ENCODE peak calls at places on chromosomes 13 and 19, in six cellular contexts. X is Peyer's patch, Y is stomach, O is breast epithelium, A is GM12878, N is A549. G is an unnamed sample.
A peak's percentile ranks its signal among the peaks of the same experiment; 100 is the strongest.

GRCh38 chr19:3547301-3547731 is 8.3 kb downstream of the TEKTIP1 start:
- DNase-seq in Y (no peak), A (no peak), N (no peak), X (no peak), O (no peak), G (peak; percentile 54)

GRCh38 chr13:51451134-51451466 is 1.7 kb downstream of the INTS6 start:
- DNase-seq in X (peak; percentile 43), Y (no peak), O (no peak), N (no peak), A (no peak), G (no peak)

GRCh38 chr13:101845501-101846012 is 393.1 kb downstream of the ITGBL1 start:
- DNase-seq in Y (no peak), N (no peak), O (no peak), A (no peak), X (no peak), G (no peak)

GRCh38 chr13:106466691-106467405 is 68.6 kb downstream of the EFNB2 start:
- DNase-seq in X (no peak), Y (no peak), A (no peak), O (no peak), N (no peak), G (no peak)

GRCh38 chr19:35757231-35757748 is 461 bp upstream of the HSPB6 start:
- DNase-seq in A (no peak), O (peak; percentile 72), X (peak; percentile 78), Y (peak; percentile 49), N (no peak), G (peak; percentile 83)

GRCh38 chr13:24038405-24038804 is 122.1 kb upstream of the SPATA13 start:
- DNase-seq in A (no peak), X (peak; percentile 55), O (no peak), Y (no peak), N (no peak), G (no peak)

GRCh38 chr19:50383307-50383851 is 768 bp upstream of the POLD1 start:
- DNase-seq in N (no peak), A (no peak), O (peak; percentile 32), Y (no peak), X (no peak), G (no peak)

GRCh38 chr19:33261511-33262192 is 36.0 kb upstream of the SLC7A10 start:
- DNase-seq in O (no peak), N (no peak), X (no peak), Y (no peak), A (no peak), G (no peak)

GRCh38 chr13:46389985-46390384 is 2.9 kb upstream of the RUBCNL start:
- DNase-seq in X (peak; percentile 79), O (peak; percentile 60), Y (no peak), N (no peak), A (peak; percentile 79), G (no peak)

GRCh38 chr19:4866595-4867424 is 657 bp downstream of the PLIN3 start:
- DNase-seq in X (peak; percentile 82), A (no peak), N (no peak), O (peak; percentile 47), Y (peak; percentile 68), G (peak; percentile 47)

GRCh38 chr19:4868286-4868834 is 893 bp upstream of the PLIN3 start:
- DNase-seq in O (no peak), X (no peak), N (no peak), A (no peak), Y (no peak), G (no peak)

GRCh38 chr19:4870025-4870700 is 2.7 kb upstream of the PLIN3 start:
- DNase-seq in X (peak; percentile 81), O (no peak), A (no peak), Y (peak; percentile 42), N (peak; percentile 93), G (no peak)

GRCh38 chr19:4871711-4872110 is 4.2 kb upstream of the PLIN3 start:
- DNase-seq in A (no peak), X (no peak), O (no peak), Y (no peak), N (no peak), G (no peak)

DNA sequence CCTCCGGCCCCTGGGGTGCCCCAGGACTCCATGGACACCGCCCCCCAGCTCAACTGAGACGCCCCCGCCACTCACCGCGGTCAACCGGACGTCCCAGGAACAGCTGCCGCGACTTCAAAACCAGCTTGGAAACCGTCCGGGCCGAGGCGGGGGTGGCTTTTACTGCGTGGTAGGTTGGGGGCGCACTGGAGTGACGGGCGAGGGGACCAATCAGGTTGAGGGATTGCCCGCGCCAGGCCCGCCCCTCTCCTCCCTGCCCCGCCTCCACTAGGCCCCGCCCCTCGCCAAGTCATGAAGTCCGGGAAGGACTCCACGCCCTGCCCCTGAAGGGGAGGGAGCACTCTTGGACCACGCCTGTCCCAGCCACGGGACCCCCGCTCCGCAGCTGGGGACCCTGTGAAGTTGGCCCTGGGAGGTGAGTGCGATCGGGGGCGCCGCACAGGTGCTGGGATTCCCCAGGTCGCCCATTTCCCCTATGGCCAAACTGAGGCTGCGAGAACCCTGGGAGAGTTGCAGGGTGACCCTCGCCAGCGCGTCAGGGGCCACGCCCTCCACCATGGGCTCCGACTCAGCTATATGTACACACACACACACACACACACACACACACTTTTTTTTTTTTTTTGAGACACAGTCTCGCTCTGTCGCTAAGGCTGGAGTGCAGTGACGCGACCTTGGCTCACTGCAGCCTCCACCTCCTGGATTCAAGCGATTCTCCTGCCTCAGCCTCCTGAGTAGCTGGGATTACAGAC is at the start of gene PLIN3:
- DNase-seq in A (peak; percentile 65), X (peak; percentile 98), O (peak; percentile 97), Y (peak; percentile 98), N (peak; percentile 96), G (peak; percentile 94)
- TF ChIP-seq POLR2A in A (peak; percentile 74), X (peak; percentile 53), O (no peak), Y (no peak), N (peak; percentile 25), G (no peak)

GRCh38 chr19:58519087-58519354 is 589 bp downstream of the ZBTB45 start:
- DNase-seq in N (peak; percentile 85), X (peak; percentile 75), A (no peak), O (peak; percentile 53), Y (peak; percentile 59), G (peak; percentile 86)

GRCh38 chr19:58519355-58520256 is at the start of gene ZBTB45:
- DNase-seq in N (peak; percentile 99), A (peak; percentile 92), X (peak; percentile 96), Y (peak; percentile 93), O (peak; percentile 90), G (peak; percentile 97)

GRCh38 chr19:58520257-58520599 is 618 bp upstream of the ZBTB45 start:
- DNase-seq in A (no peak), Y (no peak), N (no peak), X (no peak), O (no peak), G (no peak)

GRCh38 chr19:58516964-58517833 is 2.4 kb downstream of the ZBTB45 start:
- DNase-seq in N (no peak), Y (no peak), O (no peak), A (no peak), X (no peak), G (no peak)

DNA sequence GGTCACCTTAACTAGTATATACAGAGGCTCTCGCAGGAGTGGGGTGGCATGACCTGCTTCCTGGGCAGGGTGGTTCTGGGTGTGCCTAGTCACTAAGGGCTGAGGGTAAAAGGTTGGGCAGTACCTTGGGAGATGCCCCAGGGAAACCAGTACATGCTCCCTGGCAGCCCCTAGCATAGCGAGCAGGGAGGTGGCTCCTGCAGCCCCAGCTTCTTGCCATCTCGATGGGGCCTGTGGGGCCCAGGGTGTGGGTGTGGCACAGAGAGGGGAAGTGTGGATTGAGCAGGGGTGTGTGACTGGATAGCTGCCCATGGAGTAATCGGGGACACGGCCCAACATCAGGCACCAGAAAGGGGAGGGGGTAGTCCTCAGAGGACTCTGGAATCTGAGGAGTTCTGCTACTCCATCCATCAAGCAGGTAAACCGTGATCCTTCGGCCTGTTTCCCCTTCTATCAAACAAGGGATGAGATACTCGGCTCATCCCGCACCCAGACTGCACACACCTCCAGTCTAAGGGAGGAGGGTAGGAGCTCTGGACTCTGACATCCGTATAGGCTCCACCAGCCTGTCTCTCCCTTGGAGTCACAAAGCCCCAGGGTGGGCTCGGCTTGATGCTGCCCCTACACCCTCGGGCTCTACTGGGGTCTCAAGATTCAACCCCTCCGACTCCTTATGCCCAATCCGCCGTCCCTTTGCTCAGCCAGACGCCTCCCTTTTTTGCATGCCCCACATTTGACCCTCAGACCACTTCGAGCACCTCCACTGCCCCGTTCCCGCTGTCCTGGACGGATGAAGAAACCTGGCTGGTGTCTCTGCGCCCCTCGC is 1.1 kb downstream of the ZBTB45 start:
- DNase-seq in X (no peak), Y (no peak), A (no peak), N (no peak), O (no peak), G (peak; percentile 65)
- TF ChIP-seq POLR2A in X (no peak), Y (no peak), A (peak; percentile 3), N (no peak), O (no peak), G (peak; percentile 15)

DNA sequence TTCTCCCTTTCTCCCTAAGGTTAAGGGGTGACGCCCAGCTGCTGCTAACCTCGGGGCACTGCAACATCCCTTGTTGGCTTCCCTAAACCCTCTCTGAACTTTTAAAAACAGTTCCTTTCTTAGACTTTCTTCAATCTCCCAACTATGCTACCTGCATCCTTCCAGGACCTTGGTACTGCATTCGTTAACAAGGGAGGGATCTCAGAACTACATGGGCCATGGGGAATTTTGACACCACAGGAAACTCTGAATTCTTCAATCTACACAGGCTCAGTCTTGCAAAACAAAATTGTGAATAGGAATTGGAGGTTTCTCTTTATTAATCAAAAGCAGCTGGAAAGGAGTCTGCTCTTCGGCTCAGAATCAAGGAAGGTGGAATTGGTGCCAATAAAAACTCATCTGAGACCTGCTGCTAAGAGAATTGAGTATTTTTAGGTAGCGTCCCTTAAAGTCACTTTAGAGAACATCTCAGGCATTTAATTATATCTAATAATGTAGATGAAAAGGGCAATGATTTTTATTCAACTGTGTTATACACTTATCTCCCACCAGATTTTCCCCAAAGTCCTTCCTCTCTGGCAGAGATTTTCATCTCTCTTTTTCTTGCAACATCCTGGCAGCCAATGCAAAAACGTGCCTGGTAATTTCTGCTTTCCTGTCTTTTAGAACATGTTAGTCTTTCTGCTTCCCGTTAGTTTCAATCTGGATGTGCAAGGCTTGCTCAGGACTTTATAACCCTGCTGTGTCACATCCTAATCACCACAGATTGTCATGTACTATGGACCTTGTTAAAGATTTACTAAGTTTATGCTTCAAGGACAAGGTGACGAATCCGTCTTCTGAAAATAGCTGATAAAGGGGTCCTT is 69.1 kb upstream of the SLC15A1 start:
- DNase-seq in A (no peak), O (no peak), N (peak; percentile 33), X (no peak), Y (no peak), G (no peak)
- TF ChIP-seq POLR2A in A (no peak), O (no peak), N (no peak), X (no peak), Y (no peak), G (no peak)

GRCh38 chr19:44401787-44402115 is 343 bp upstream of the ZNF285 start:
- DNase-seq in X (no peak), N (no peak), A (no peak), Y (no peak), O (no peak), G (no peak)

DNA sequence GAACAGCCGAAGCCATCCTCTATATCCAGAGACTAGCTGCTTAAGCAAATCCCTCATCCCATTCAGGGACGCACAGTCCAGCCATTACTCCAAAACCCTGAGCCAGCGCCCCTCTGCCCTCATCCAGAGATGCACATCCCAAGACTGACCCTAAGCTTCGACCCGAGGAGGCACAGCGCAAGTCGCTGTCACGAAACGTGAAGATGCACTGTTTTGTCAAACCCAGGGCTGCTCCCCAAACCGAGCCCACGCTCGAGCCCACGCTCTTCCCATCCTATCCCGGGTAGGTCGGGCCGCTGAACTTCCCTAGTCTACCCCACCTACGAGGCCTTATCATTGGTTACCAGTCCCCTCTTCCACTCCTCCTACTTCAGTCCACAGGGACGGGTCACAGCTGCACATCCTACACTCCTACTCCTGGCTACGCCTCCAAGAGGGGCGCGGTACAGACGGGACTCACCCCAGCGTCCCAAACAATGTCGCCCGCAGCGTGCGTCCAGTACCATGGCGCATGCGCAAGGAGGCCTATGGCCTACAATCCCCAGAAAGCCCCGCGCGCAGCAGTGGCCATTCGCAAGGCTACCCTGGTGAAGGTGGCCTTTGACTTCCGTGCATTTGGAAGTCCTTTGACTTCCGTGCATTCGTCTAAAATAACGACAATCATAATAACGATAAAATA is at the start of gene ZNF285:
- DNase-seq in X (peak; percentile 91), Y (peak; percentile 84), N (peak; percentile 99), O (peak; percentile 86), A (peak; percentile 1), G (no peak)
- TF ChIP-seq POLR2A in X (no peak), Y (no peak), N (peak; percentile 49), O (no peak), A (no peak), G (peak; percentile 19)